ENCODE peak calls at places on chromosomes 1 and 21, in four cellular contexts. P is stimulated activated CD4-positive, alpha-beta T cell treated with anti-CD3 and anti-CD28 coated beads, Interleukin-1b, Interleukin-23, amount 100 ng/mL, for 24 hours; J is lower lobe of right lung; Y is NCI-H446 treated with DMSO at 0.1 percent for 48 hours. X is an unnamed sample.

GRCh38 chr1:229117664-229118300 is 153.1 kb upstream of the RAB4A start:
- DNase-seq in P (no peak), J (peak; percentile 85), Y (peak; percentile 16), X (no peak)

GRCh38 chr1:28517649-28517999 is 11.8 kb downstream of the RCC1 start:
- DNase-seq in P (no peak), J (no peak), Y (peak; percentile 65), X (peak; percentile 63)

GRCh38 chr1:48069662-48070432 is 72.7 kb upstream of the TRABD2B start:
- DNase-seq in P (no peak), J (no peak), Y (no peak), X (no peak)

GRCh38 chr1:227934476-227935313 is 13.0 kb downstream of the WNT9A start:
- DNase-seq in P (peak; percentile 16), J (no peak), Y (no peak), X (no peak)

GRCh38 chr1:26417111-26417510 is 6.5 kb downstream of the LIN28A start:
- DNase-seq in P (peak; percentile 77), J (peak; percentile 85), Y (peak; percentile 10), X (no peak)

GRCh38 chr1:200075522-200075921 is 48.0 kb downstream of the NR5A2 start:
- DNase-seq in P (no peak), J (no peak), Y (no peak), X (no peak)

GRCh38 chr1:224783006-224783651 is 146.3 kb upstream of the DNAH14 start:
- DNase-seq in P (no peak), J (no peak), Y (no peak), X (no peak)

GRCh38 chr1:84271452-84272273 is 29.8 kb upstream of the SAMD13 start:
- DNase-seq in P (no peak), J (no peak), Y (no peak), X (no peak)

GRCh38 chr21:44927587-44928461 is 7.1 kb upstream of the ITGB2 start:
- DNase-seq in P (peak; percentile 68), J (peak; percentile 68), Y (no peak), X (no peak)

GRCh38 chr1:108041360-108042143 is 76.6 kb upstream of the VAV3 start:
- DNase-seq in P (no peak), J (no peak), Y (peak; percentile 58), X (no peak)

GRCh38 chr1:186420311-186420710 is 40.6 kb downstream of the PDC start:
- DNase-seq in P (no peak), J (no peak), Y (no peak), X (no peak)

GRCh38 chr1:45815667-45816458 is 12.5 kb downstream of the MAST2 start:
- DNase-seq in P (no peak), J (no peak), Y (no peak), X (no peak)

GRCh38 chr1:197770243-197770642 is 5.0 kb downstream of the DENND1B start:
- DNase-seq in P (no peak), J (no peak), Y (no peak), X (no peak)

GRCh38 chr1:219784660-219785391 is 143.5 kb downstream of the SLC30A10 start:
- DNase-seq in P (no peak), J (no peak), Y (no peak), X (no peak)

GRCh38 chr1:33383974-33384767 is 46.7 kb downstream of the PHC2 start:
- DNase-seq in P (no peak), J (no peak), Y (no peak), X (peak; percentile 69)

GRCh38 chr1:245788269-245788668 is 633.5 kb downstream of the KIF26B start:
- DNase-seq in P (no peak), J (no peak), Y (no peak), X (no peak)

GRCh38 chr1:119209943-119210342 is 69.5 kb upstream of the WARS2 start:
- DNase-seq in P (no peak), J (no peak), Y (no peak), X (no peak)

GRCh38 chr1:238329671-238330070 is 438.9 kb upstream of the ZP4 start:
- DNase-seq in P (no peak), J (no peak), Y (no peak), X (no peak)

GRCh38 chr1:3611170-3612019 is at the start of gene MEGF6:
- DNase-seq in P (peak; percentile 59), J (peak; percentile 85), Y (peak; percentile 46), X (peak; percentile 35)

GRCh38 chr1:47568763-47569162 is 130.9 kb downstream of the FOXD2 start:
- DNase-seq in P (no peak), J (no peak), Y (no peak), X (no peak)

GRCh38 chr1:48674641-48675040 is 102.0 kb downstream of the BEND5 start:
- DNase-seq in P (no peak), J (no peak), Y (no peak), X (no peak)

GRCh38 chr1:207034208-207034607 is 1.7 kb upstream of the C1orf116 start:
- DNase-seq in P (no peak), J (no peak), Y (no peak), X (no peak)

GRCh38 chr1:170663441-170664282 is at the start of gene PRRX1:
- DNase-seq in P (no peak), J (no peak), Y (peak; percentile 33), X (no peak)

GRCh38 chr1:214404571-214405213 is 123.7 kb downstream of the SMYD2 start:
- DNase-seq in P (no peak), J (no peak), Y (no peak), X (no peak)

GRCh38 chr1:227192163-227192562 is 126.1 kb downstream of the CDC42BPA start:
- DNase-seq in P (no peak), J (no peak), Y (no peak), X (no peak)

GRCh38 chr21:33124879-33125278 is 54.9 kb downstream of the OLIG1 start:
- DNase-seq in P (no peak), J (no peak), Y (no peak), X (no peak)

GRCh38 chr1:33429846-33430750 is 797 bp downstream of the PHC2 start:
- DNase-seq in P (no peak), J (peak; percentile 60), Y (no peak), X (no peak)

GRCh38 chr1:1881727-1882126 is 9.2 kb downstream of the GNB1 start:
- DNase-seq in P (no peak), J (no peak), Y (no peak), X (no peak)

GRCh38 chr21:15993951-15994350 is 264.2 kb downstream of the USP25 start:
- DNase-seq in P (no peak), J (no peak), Y (no peak), X (no peak)

GRCh38 chr1:117555806-117556205 is 50.0 kb upstream of the TENT5C start:
- DNase-seq in P (no peak), J (no peak), Y (peak; percentile 88), X (no peak)

GRCh38 chr1:207868252-207868768 is 42.6 kb downstream of the CD34 start:
- DNase-seq in P (no peak), J (peak; percentile 68), Y (no peak), X (no peak)

GRCh38 chr1:201447911-201448871 is 20.8 kb downstream of the PHLDA3 start:
- DNase-seq in P (peak; percentile 39), J (peak; percentile 86), Y (no peak), X (no peak)